ENCODE peak calls at places on chromosomes 2 and 18, in nine cellular contexts. M is astrocyte of the cerebellum, K is AG04450, S is osteoblast, Q is AG09309, D is OCI-LY7, C is fibroblast of the aortic adventitia, Z is GM06990, N is brain microvascular endothelial cell. W is an unnamed sample.

GRCh38 chr2:240448387-240449274 is 13.2 kb downstream of the GPC1 start:
- DNase-seq in M (no peak), K (no peak), S (no peak), Q (no peak), D (no peak), C (no peak), Z (no peak), N (no peak), W (no peak)

GRCh38 chr18:65415167-65415566 is 335.6 kb upstream of the CDH7 start:
- DNase-seq in M (no peak), K (no peak), S (no peak), Q (no peak), D (no peak), C (no peak), Z (no peak), N (no peak), W (no peak)

GRCh38 chr18:9209230-9209629 is 72.6 kb downstream of the ANKRD12 start:
- DNase-seq in M (no peak), K (no peak), S (no peak), Q (peak), D (no peak), C (peak), Z (no peak), N (no peak), W (no peak)

GRCh38 chr2:133452146-133452545 is 116.1 kb downstream of the NCKAP5 start:
- DNase-seq in M (no peak), K (no peak), S (no peak), Q (no peak), D (no peak), C (no peak), Z (no peak), N (no peak), W (no peak)

GRCh38 chr2:105786231-105787230 is 41.8 kb downstream of the NCK2 start:
- DNase-seq in M (no peak), K (no peak), S (no peak), Q (no peak), D (no peak), C (no peak), Z (no peak), N (no peak), W (no peak)

GRCh38 chr18:21053127-21053526 is 58.5 kb downstream of the ROCK1 start:
- DNase-seq in M (peak), K (peak), S (peak), Q (peak), D (no peak), C (peak), Z (no peak), N (peak), W (peak)

GRCh38 chr2:166090900-166091299 is 36.9 kb downstream of the SCN1A start:
- DNase-seq in M (no peak), K (no peak), S (no peak), Q (peak), D (no peak), C (peak), Z (no peak), N (no peak), W (no peak)

GRCh38 chr2:222866358-222866960 is 5.6 kb downstream of the ACSL3 start:
- DNase-seq in M (no peak), K (no peak), S (no peak), Q (no peak), D (no peak), C (peak), Z (peak), N (no peak), W (peak)

GRCh38 chr2:122205637-122206036 is 450.2 kb downstream of the TSN start:
- DNase-seq in M (peak), K (no peak), S (no peak), Q (no peak), D (no peak), C (no peak), Z (no peak), N (no peak), W (no peak)

GRCh38 chr2:71583876-71584275 is 130.5 kb downstream of the DYSF start:
- DNase-seq in M (no peak), K (no peak), S (peak), Q (peak), D (no peak), C (no peak), Z (no peak), N (no peak), W (no peak)

DNA sequence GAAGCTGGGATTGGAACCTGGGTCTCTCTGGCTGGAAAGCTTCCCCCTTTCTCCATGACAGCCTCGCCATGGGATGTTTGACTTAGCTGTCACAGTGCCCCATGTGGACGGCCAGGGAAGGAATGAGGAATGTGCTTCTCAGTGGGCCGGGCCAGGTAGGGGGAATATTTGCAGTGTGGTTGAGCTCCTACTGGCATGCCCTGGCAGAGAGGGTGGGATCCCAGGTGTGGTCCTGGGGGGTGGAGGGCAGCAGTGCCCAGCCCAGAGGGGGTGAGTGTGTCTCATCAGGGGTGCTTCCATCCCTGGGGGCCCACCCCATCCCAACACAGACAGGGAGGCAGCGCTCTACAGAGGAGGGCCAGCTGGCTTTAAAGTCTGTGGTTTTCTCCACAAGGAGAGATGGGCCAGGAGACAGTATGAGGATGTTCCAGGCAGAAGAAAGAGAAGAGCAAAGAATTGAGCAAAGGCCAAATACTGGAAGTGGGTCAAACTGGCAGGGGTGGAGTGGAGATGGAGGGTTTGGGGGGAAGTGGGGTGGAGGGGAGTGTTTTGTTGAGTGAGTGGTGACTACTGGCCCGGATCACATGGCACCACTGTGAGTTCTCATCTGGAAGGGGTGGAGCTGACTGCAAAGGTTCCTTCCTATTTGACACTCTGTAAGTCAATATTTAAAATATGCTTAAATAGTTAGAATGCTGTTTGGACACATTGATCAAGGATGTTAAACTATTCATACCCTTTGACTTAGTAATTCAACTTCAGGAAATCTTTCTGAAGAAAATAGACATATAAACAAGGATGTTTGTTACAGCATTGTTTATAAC is 94.0 kb downstream of the MYCN start:
- DNase-seq in M (no peak), K (no peak), S (no peak), Q (no peak), D (no peak), C (no peak), Z (no peak), N (no peak), W (no peak)
- TF ChIP-seq CTCF in M (no peak), K (no peak), S (no peak), Q (no peak), D (no peak), C (no peak), Z (peak), N (no peak), W (no peak)

DNA sequence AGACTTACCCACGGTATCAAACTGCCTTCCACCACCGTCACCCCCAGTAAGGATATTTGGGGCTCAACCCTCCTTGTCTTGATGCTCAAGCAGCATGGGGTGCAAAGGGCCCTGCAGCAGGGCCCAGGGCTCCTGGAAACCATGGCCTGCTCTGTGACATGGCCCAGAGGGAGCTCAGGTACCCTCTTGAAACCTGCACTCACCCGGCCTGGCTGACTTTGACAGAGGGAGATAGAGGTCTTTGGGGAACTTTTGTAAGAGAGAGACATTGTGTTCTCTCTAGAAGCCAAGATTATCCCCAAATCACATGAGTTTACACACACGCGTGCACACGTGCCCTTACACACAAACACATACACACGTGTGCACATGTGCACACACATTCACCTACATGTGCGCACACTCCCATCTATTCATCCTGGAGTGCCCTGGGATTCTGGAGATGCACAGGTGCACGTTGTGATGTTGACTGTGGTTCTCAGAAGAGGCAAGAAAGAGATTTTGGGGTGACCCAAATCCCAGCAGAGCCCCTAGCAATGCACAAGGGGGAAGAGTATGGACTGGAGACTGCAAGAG is 19.6 kb upstream of the KCNK3 start:
- DNase-seq in M (no peak), K (no peak), S (no peak), Q (no peak), D (no peak), C (no peak), Z (no peak), N (no peak), W (no peak)
- H3K4me3 ChIP-seq in M (no peak), K (no peak), S (no peak), Q (no peak), D (no peak), C (no peak), Z (no peak), N (no peak), W (no peak)

DNA sequence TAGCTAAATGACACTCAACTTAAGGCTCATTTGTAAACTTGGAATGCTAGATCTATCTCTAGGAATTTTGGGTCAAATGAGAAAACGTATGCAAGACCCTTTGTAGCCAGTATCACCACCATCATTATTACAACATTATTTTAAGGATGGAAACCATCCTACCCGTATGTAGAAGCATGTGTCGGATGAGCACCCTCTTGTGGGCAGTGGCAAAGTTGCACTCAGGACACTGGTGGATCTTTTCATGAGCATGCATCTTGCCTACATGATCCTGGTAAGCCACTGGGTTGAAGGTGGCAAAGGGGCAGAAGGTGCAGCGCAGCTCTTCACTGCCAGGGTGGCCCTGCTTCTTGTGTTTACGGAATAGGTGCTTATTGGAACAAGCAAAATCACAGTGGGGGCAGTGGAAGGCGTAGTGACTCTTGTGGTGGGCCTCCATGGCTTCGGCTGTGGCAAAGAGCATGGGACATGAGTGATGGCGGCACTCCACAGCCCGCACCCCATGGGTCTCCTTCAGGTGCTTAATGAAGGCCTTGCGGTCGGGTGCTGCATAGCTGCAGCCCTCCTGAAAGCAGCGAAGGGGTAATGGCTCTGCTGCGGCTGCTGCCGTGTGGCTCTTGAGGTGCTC is 10.8 kb downstream of the ZNF142 start:
- DNase-seq in M (peak), K (peak), S (peak), Q (no peak), D (peak), C (peak), Z (peak), N (peak), W (no peak)
- TF ChIP-seq CTCF in M (peak), K (peak), S (peak), Q (peak), D (peak), C (peak), Z (peak), N (peak), W (peak)

GRCh38 chr2:239318790-239319189 is 82.0 kb downstream of the HDAC4 start:
- DNase-seq in M (no peak), K (no peak), S (peak), Q (no peak), D (no peak), C (no peak), Z (no peak), N (no peak), W (no peak)

GRCh38 chr2:239321596-239322413 is 79.0 kb downstream of the HDAC4 start:
- DNase-seq in M (no peak), K (no peak), S (peak), Q (no peak), D (no peak), C (no peak), Z (no peak), N (no peak), W (no peak)

GRCh38 chr2:239316562-239317465 is 84.0 kb downstream of the HDAC4 start:
- DNase-seq in M (no peak), K (no peak), S (no peak), Q (no peak), D (no peak), C (peak), Z (no peak), N (no peak), W (no peak)

GRCh38 chr2:239318091-239318725 is 82.6 kb downstream of the HDAC4 start:
- DNase-seq in M (no peak), K (no peak), S (no peak), Q (no peak), D (no peak), C (no peak), Z (no peak), N (no peak), W (no peak)

DNA sequence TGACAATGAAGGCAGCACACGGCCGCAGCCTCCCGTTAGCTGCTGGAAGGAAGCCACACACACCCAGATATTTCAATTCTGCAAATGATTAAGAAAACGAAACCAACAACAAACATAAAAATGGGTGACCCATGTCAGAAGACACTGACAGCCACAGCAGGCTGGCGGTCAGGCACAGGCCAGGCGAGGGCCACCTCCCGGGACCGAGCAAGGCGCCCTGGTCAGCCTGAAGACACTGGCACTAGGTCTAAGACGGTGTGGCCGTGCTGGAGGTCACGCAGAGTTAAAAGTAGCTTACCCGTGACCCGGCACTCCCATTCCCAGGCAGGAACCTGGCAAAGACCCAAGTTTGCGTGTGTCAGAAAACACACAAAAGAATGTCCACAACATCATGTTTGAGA is 81.6 kb downstream of the HDAC4 start:
- DNase-seq in M (no peak), K (no peak), S (peak), Q (no peak), D (no peak), C (peak), Z (no peak), N (peak), W (no peak)
- H3K4me3 ChIP-seq in M (peak), K (no peak), S (peak), Q (peak), D (no peak), C (peak), Z (no peak), N (peak), W (no peak)

DNA sequence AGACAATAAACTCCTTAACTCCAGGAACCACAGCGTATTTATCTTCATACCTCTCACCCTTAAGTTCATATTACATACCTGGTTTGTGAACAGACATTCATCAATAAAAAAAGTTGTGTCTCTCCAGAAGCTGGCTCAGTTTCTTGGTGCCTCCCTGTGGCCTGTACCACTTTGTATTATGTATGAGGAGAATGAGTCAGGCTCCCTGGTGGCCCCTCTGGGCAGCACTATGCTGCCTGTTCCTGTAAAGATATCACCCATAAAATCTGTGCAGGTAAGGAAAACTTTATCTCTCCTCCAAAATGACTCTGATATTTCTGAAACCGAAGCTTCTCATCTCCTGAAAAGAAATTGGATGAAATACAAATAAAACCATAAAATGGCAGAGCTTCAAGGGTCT is 198.4 kb upstream of the NT5C1B start:
- DNase-seq in M (no peak), K (no peak), S (no peak), Q (no peak), D (no peak), C (no peak), Z (no peak), N (no peak), W (no peak)
- TF ChIP-seq CTCF in M (no peak), K (no peak), S (no peak), Q (no peak), D (no peak), C (no peak), Z (no peak), N (peak), W (no peak)

DNA sequence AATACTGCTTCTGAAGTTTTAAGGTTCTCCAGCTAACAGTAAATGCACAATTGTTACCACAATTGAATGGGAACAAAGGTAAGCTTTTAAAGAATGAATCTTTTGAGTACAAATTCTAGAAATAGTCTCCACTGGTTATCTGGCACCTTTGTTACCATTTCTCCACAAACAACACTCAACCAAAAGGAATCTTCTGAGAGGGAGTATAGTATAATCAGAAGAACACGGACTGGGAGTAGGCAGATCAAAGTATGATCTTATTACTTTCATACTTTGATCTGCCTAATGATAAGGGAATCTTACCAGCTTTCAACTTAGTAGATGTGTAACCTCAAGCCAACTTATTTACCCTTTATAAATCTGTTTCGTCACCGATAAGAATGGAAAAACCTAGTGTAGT is 1.4 kb downstream of the CEP76 start:
- DNase-seq in M (no peak), K (no peak), S (no peak), Q (no peak), D (no peak), C (no peak), Z (no peak), N (no peak), W (no peak)
- H3K4me3 ChIP-seq in M (peak), K (peak), S (peak), Q (no peak), D (peak), C (peak), Z (peak), N (peak), W (peak)

DNA sequence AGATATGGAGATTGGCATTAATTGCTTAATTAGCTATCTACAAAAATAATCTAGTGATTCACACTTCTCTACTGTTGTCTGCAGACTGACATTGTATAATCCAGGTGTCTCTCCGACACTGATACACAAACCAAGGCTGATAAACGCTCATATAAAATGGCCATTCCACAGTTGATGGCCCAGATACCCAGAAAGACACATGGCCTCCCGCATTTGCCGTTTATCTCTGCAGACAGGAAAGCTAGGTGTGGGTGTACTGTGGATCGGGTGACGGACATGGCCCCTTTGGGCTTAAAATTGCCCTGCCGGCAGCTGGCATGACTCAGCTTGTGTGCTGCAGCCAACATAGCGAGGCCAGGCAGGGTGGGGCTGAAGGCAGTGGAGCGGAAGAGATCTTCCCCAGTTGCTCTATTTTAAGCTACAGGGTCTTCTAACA is 18.5 kb downstream of the PMAIP1 start:
- DNase-seq in M (peak), K (no peak), S (peak), Q (no peak), D (peak), C (peak), Z (peak), N (no peak), W (no peak)
- TF ChIP-seq CTCF in M (no peak), K (no peak), S (no peak), Q (no peak), D (no peak), C (no peak), Z (no peak), N (no peak), W (no peak)

GRCh38 chr18:39692367-39693011 is 2126.9 kb upstream of the CELF4 start:
- DNase-seq in M (peak), K (no peak), S (no peak), Q (no peak), D (no peak), C (no peak), Z (no peak), N (no peak), W (no peak)
- H3K4me3 ChIP-seq in M (no peak), K (no peak), S (no peak), Q (no peak), D (no peak), C (no peak), Z (no peak), N (no peak), W (no peak)

W was measured in HFF-Myc.